ENCODE peak calls at places on chromosomes 12 and 14, in seven cellular contexts. T is GM12878, D is sigmoid colon, X is HCT116, E is IMR-90, V is stomach, Q is breast epithelium. H is an unnamed sample. For H3K4me1, the result is how much of the 10 kb centered on the place peaks cover.

GRCh38 chr14:81710232-81710845 is 176.7 kb upstream of the SEL1L start:
- DNase-seq in T (peak), D (no peak), X (peak), E (peak), V (no peak), Q (no peak), H (no peak)

GRCh38 chr12:50047693-50048250 is 9.6 kb upstream of the ASIC1 start:
- DNase-seq in T (no peak), D (no peak), X (no peak), E (no peak), V (no peak), Q (no peak), H (no peak)

GRCh38 chr12:674272-674781 is 11.1 kb upstream of the NINJ2 start:
- DNase-seq in T (peak), D (no peak), X (no peak), E (peak), V (no peak), Q (no peak), H (no peak)

GRCh38 chr14:75981426-75981825 is 369 bp downstream of the TGFB3 start:
- DNase-seq in T (peak), D (peak), X (no peak), E (no peak), V (no peak), Q (no peak), H (peak)

GRCh38 chr12:75908961-75909699 is 122.4 kb downstream of the PHLDA1 start:
- DNase-seq in T (no peak), D (peak), X (no peak), E (peak), V (peak), Q (peak), H (peak)

GRCh38 chr12:32895688-32896437 is 714 bp downstream of the PKP2 start:
- DNase-seq in T (no peak), D (no peak), X (no peak), E (no peak), V (peak), Q (no peak), H (peak)

GRCh38 chr12:62631531-62632520 is 165.2 kb downstream of the MON2 start:
- DNase-seq in T (no peak), D (peak), X (no peak), E (peak), V (peak), Q (peak), H (peak)

GRCh38 chr14:92651793-92652382 is 96.5 kb downstream of the LGMN start:
- DNase-seq in T (no peak), D (peak), X (no peak), E (no peak), V (peak), Q (no peak), H (peak)

GRCh38 chr12:115232455-115233156 is 548.6 kb upstream of the TBX3 start:
- DNase-seq in T (no peak), D (no peak), X (no peak), E (peak), V (no peak), Q (no peak), H (no peak)

GRCh38 chr14:64725360-64725815 is 21.2 kb downstream of the PLEKHG3 start:
- DNase-seq in T (no peak), D (peak), X (no peak), E (no peak), V (no peak), Q (no peak), H (no peak)

GRCh38 chr14:36519431-36520321 is at the start of gene NKX2-1:
- DNase-seq in T (no peak), D (no peak), X (no peak), E (no peak), V (no peak), Q (no peak), H (no peak)

GRCh38 chr12:68613209-68613904 is 2.7 kb downstream of the RAP1B start:
- DNase-seq in T (no peak), D (no peak), X (no peak), E (no peak), V (no peak), Q (no peak), H (no peak)

GRCh38 chr12:90342081-90342480 is 612.9 kb downstream of the CCER1 start:
- DNase-seq in T (no peak), D (no peak), X (no peak), E (no peak), V (no peak), Q (no peak), H (no peak)

GRCh38 chr14:106691601-106692291 is 1165.4 kb downstream of the TMEM121 start:
- DNase-seq in T (peak), D (no peak), X (no peak), E (no peak), V (peak), Q (no peak), H (peak)

DNA sequence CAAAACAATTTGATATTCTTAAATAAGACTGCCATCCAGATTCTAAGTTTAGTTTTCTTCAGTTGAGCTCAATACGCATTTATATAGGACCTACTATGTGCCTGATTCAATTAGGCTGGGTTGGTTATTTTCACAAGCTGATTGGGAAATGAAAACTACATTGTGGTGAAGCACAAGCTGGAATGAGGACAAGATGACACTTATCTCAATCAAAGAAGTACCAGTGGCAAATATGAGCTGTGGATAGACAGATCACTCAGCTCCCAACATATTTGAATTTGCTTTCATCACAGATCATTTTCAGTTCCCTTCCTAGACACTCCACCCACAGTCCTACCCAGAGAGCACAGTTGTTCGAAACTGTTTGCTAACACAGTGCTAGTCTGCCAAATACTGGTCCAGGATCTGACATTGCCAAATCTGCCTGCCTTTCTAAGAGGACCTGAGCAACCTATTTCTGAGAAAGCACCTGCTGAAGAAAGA is 74.7 kb downstream of the LLPH start:
- DNase-seq in T (peak), D (no peak), X (no peak), E (no peak), V (no peak), Q (no peak), H (no peak)
- TF ChIP-seq POLR2A in T (no peak), D (no peak), X (no peak), E (no peak), V (no peak), Q (no peak), H (no peak)

GRCh38 chr14:100785338-100785615 is 40.6 kb upstream of the MEG3 start:
- DNase-seq in T (no peak), D (no peak), X (no peak), E (no peak), V (no peak), Q (no peak), H (no peak)

GRCh38 chr14:100782516-100783320 is 43.2 kb upstream of the MEG3 start:
- DNase-seq in T (no peak), D (peak), X (no peak), E (no peak), V (no peak), Q (peak), H (no peak)

GRCh38 chr14:100784523-100785337 is 41.2 kb upstream of the MEG3 start:
- DNase-seq in T (no peak), D (peak), X (no peak), E (no peak), V (no peak), Q (no peak), H (no peak)

GRCh38 chr14:100781952-100782351 is 44.0 kb upstream of the MEG3 start:
- DNase-seq in T (no peak), D (peak), X (no peak), E (no peak), V (no peak), Q (peak), H (no peak)

GRCh38 chr14:100783630-100784321 is 42.1 kb upstream of the MEG3 start:
- DNase-seq in T (no peak), D (peak), X (no peak), E (no peak), V (no peak), Q (no peak), H (no peak)
- H3K4me1 ChIP-seq in T (under half), D (under half), X (under half), E (under half), V (under half), Q (under half), H (under half)

DNA sequence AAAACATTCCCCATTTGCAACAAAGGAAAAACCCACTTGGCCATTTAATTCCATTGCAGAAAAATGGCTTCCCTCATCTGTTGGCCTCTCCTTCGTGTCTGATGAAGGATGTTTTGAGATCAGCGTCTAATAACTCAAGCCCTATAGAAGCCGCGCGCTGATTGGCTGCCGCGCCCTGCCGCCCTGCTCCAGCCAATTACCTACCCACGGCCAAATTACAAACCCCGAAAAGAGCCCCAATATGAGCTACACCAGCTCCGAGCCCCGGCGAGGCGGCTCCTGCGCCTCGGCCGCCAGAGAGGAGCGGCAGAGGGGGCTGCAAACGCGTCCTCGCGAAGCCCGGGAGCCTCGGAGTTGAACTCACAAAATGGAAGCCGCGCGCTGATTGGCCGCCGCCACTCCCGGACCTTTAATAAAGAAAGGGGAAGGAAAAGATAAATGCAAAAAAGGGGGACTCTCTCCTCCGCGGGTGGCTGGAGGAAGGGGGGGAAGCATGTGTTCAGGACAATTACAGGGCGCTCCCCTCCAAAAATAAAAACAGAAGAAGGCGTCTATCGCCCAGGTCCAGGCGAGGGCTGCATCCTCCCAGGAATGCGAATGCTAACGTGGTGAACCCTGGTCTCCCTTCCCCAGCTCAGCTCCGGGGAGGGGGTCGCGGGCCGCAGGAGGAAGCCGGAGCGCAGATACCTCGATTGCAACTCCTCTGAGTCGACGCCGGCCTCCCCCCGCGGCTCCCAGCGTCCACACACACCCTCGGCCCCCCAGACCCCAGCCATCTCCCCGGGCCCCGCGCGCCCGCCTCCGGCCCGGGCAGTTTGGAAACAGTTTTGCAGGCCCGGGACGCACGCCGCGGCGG is 738 bp upstream of the SETD1B start:
- DNase-seq in T (peak), D (peak), X (peak), E (peak), V (peak), Q (peak), H (peak)
- TF ChIP-seq POLR2A in T (peak), D (peak), X (peak), E (peak), V (no peak), Q (peak), H (peak)

GRCh38 chr14:74763803-74764531 is 851 bp downstream of the YLPM1 start:
- DNase-seq in T (no peak), D (peak), X (no peak), E (peak), V (no peak), Q (no peak), H (peak)
- H3K4me1 ChIP-seq in T (under half), D (under half), X (under half), E (under half), V (half or more), Q (under half), H (half or more)